ENCODE peak calls at places on chromosome 6, in four cellular contexts. One of them, this sample, is unnamed.

GRCh38 chr6:79705456-79705995 is 74.4 kb downstream of the SH3BGRL2 start:
- DNase-seq in OCI-LY7: no peak
- DNase-seq in AG09319: no peak
- DNase-seq in body of pancreas: no peak
- DNase-seq in this sample: no peak

GRCh38 chr6:135424385-135424784 is 73.2 kb downstream of the AHI1 start:
- DNase-seq in OCI-LY7: no peak
- DNase-seq in AG09319: no peak
- DNase-seq in body of pancreas: no peak
- DNase-seq in this sample: no peak

GRCh38 chr6:168089186-168090063 is 10.4 kb upstream of the FRMD1 start:
- DNase-seq in OCI-LY7: no peak
- DNase-seq in AG09319: no peak
- DNase-seq in body of pancreas: no peak
- DNase-seq in this sample: no peak

GRCh38 chr6:37698264-37699137 is 818 bp upstream of the MDGA1 start:
- DNase-seq in OCI-LY7: peak
- DNase-seq in AG09319: no peak
- DNase-seq in body of pancreas: peak
- DNase-seq in this sample: no peak

GRCh38 chr6:157571995-157572394 is 191.0 kb downstream of the ZDHHC14 start:
- DNase-seq in OCI-LY7: peak
- DNase-seq in AG09319: no peak
- DNase-seq in body of pancreas: no peak
- DNase-seq in this sample: peak

GRCh38 chr6:105429676-105430075 is 26.8 kb upstream of the PREP start:
- DNase-seq in OCI-LY7: no peak
- DNase-seq in AG09319: peak
- DNase-seq in body of pancreas: no peak
- DNase-seq in this sample: no peak

GRCh38 chr6:110482774-110483400 is 6.5 kb upstream of the SLC22A16 start:
- DNase-seq in OCI-LY7: no peak
- DNase-seq in AG09319: no peak
- DNase-seq in body of pancreas: no peak
- DNase-seq in this sample: no peak

GRCh38 chr6:38638941-38639497 is 710 bp downstream of the BTBD9 start:
- DNase-seq in OCI-LY7: peak
- DNase-seq in AG09319: peak
- DNase-seq in body of pancreas: peak
- DNase-seq in this sample: peak

GRCh38 chr6:159149641-159150040 is 19.6 kb upstream of the FNDC1 start:
- DNase-seq in OCI-LY7: no peak
- DNase-seq in AG09319: no peak
- DNase-seq in body of pancreas: no peak
- DNase-seq in this sample: no peak

GRCh38 chr6:43990627-43991619 is 136.3 kb downstream of the MRPL14 start:
- DNase-seq in OCI-LY7: no peak
- DNase-seq in AG09319: no peak
- DNase-seq in body of pancreas: peak
- DNase-seq in this sample: no peak

GRCh38 chr6:15665237-15665636 is 2.4 kb upstream of the DTNBP1 start:
- DNase-seq in OCI-LY7: no peak
- DNase-seq in AG09319: no peak
- DNase-seq in body of pancreas: no peak
- DNase-seq in this sample: no peak

GRCh38 chr6:2432258-2432657 is 186.9 kb upstream of the GMDS start:
- DNase-seq in OCI-LY7: no peak
- DNase-seq in AG09319: peak
- DNase-seq in body of pancreas: no peak
- DNase-seq in this sample: no peak

GRCh38 chr6:20377623-20378265 is 23.9 kb upstream of the E2F3 start:
- DNase-seq in OCI-LY7: peak
- DNase-seq in AG09319: peak
- DNase-seq in body of pancreas: no peak
- DNase-seq in this sample: no peak

GRCh38 chr6:36823421-36824096 is 15.7 kb downstream of the CPNE5 start:
- DNase-seq in OCI-LY7: no peak
- DNase-seq in AG09319: no peak
- DNase-seq in body of pancreas: no peak
- DNase-seq in this sample: no peak

GRCh38 chr6:17353440-17354175 is 39.8 kb upstream of the CAP2 start:
- DNase-seq in OCI-LY7: no peak
- DNase-seq in AG09319: no peak
- DNase-seq in body of pancreas: no peak
- DNase-seq in this sample: no peak

GRCh38 chr6:144405173-144405572 is 120.0 kb downstream of the UTRN start:
- DNase-seq in OCI-LY7: no peak
- DNase-seq in AG09319: no peak
- DNase-seq in body of pancreas: no peak
- DNase-seq in this sample: no peak

GRCh38 chr6:11277275-11278206 is 45.1 kb upstream of the NEDD9 start:
- DNase-seq in OCI-LY7: no peak
- DNase-seq in AG09319: no peak
- DNase-seq in body of pancreas: no peak
- DNase-seq in this sample: no peak

GRCh38 chr6:112225691-112226090 is 28.7 kb downstream of the LAMA4 start:
- DNase-seq in OCI-LY7: no peak
- DNase-seq in AG09319: peak
- DNase-seq in body of pancreas: no peak
- DNase-seq in this sample: no peak

GRCh38 chr6:160750276-160750689 is 48.2 kb downstream of the PLG start:
- DNase-seq in OCI-LY7: peak
- DNase-seq in AG09319: no peak
- DNase-seq in body of pancreas: no peak
- DNase-seq in this sample: no peak

GRCh38 chr6:134173007-134173690 is 120.7 kb upstream of the SLC2A12 start:
- DNase-seq in OCI-LY7: no peak
- DNase-seq in AG09319: no peak
- DNase-seq in body of pancreas: no peak
- DNase-seq in this sample: no peak

GRCh38 chr6:21665101-21665435 is 71.5 kb downstream of the SOX4 start:
- DNase-seq in OCI-LY7: no peak
- DNase-seq in AG09319: no peak
- DNase-seq in body of pancreas: no peak
- DNase-seq in this sample: no peak

GRCh38 chr6:168150551-168151444 is 71.8 kb upstream of the FRMD1 start:
- DNase-seq in OCI-LY7: no peak
- DNase-seq in AG09319: no peak
- DNase-seq in body of pancreas: peak
- DNase-seq in this sample: peak

GRCh38 chr6:150076196-150076893 is 7.4 kb upstream of the ULBP3 start:
- DNase-seq in OCI-LY7: peak
- DNase-seq in AG09319: no peak
- DNase-seq in body of pancreas: no peak
- DNase-seq in this sample: no peak

GRCh38 chr6:147157930-147158329 is 46.3 kb upstream of the STXBP5 start:
- DNase-seq in OCI-LY7: no peak
- DNase-seq in AG09319: no peak
- DNase-seq in body of pancreas: no peak
- DNase-seq in this sample: no peak

GRCh38 chr6:72521684-72522083 is 100.2 kb upstream of the KCNQ5 start:
- DNase-seq in OCI-LY7: no peak
- DNase-seq in AG09319: no peak
- DNase-seq in body of pancreas: no peak
- DNase-seq in this sample: no peak

GRCh38 chr6:155495011-155495768 is 39.6 kb upstream of the NOX3 start:
- DNase-seq in OCI-LY7: peak
- DNase-seq in AG09319: peak
- DNase-seq in body of pancreas: peak
- DNase-seq in this sample: no peak

GRCh38 chr6:151763303-151763702 is 44.2 kb upstream of the ESR1 start:
- DNase-seq in OCI-LY7: no peak
- DNase-seq in AG09319: no peak
- DNase-seq in body of pancreas: no peak
- DNase-seq in this sample: no peak

GRCh38 chr6:28104392-28105250 is 19.8 kb upstream of the ZSCAN16 start:
- DNase-seq in OCI-LY7: peak
- DNase-seq in AG09319: peak
- DNase-seq in body of pancreas: peak
- DNase-seq in this sample: peak

GRCh38 chr6:7151381-7151780 is 43.6 kb downstream of the RREB1 start:
- DNase-seq in OCI-LY7: no peak
- DNase-seq in AG09319: no peak
- DNase-seq in body of pancreas: no peak
- DNase-seq in this sample: peak

GRCh38 chr6:166417285-166417691 is 34.5 kb upstream of the MPC1 start:
- DNase-seq in OCI-LY7: no peak
- DNase-seq in AG09319: no peak
- DNase-seq in body of pancreas: no peak
- DNase-seq in this sample: no peak

GRCh38 chr6:27472182-27472616 is 706 bp downstream of the ZNF184 start:
- DNase-seq in OCI-LY7: peak
- DNase-seq in AG09319: no peak
- DNase-seq in body of pancreas: peak
- DNase-seq in this sample: no peak

GRCh38 chr6:3343089-3343901 is 84.5 kb downstream of the PSMG4 start:
- DNase-seq in OCI-LY7: no peak
- DNase-seq in AG09319: no peak
- DNase-seq in body of pancreas: no peak
- DNase-seq in this sample: no peak

GRCh38 chr6:162708971-162709370 is 18.6 kb downstream of the PRKN start:
- DNase-seq in OCI-LY7: no peak
- DNase-seq in AG09319: no peak
- DNase-seq in body of pancreas: no peak
- DNase-seq in this sample: no peak

GRCh38 chr6:44234101-44235090 is 11.0 kb downstream of the SLC29A1 start:
- DNase-seq in OCI-LY7: peak
- DNase-seq in AG09319: no peak
- DNase-seq in body of pancreas: peak
- DNase-seq in this sample: no peak

GRCh38 chr6:111832833-111833418 is 40.3 kb downstream of the FYN start:
- DNase-seq in OCI-LY7: no peak
- DNase-seq in AG09319: no peak
- DNase-seq in body of pancreas: no peak
- DNase-seq in this sample: no peak

GRCh38 chr6:12289655-12290489 is at the start of gene EDN1:
- DNase-seq in OCI-LY7: peak
- DNase-seq in AG09319: peak
- DNase-seq in body of pancreas: peak
- DNase-seq in this sample: peak

GRCh38 chr6:12290490-12290820 is 294 bp downstream of the EDN1 start:
- DNase-seq in OCI-LY7: no peak
- DNase-seq in AG09319: no peak
- DNase-seq in body of pancreas: no peak
- DNase-seq in this sample: no peak

GRCh38 chr6:12293234-12293930 is 3.2 kb downstream of the EDN1 start:
- DNase-seq in OCI-LY7: no peak
- DNase-seq in AG09319: no peak
- DNase-seq in body of pancreas: no peak
- DNase-seq in this sample: no peak

GRCh38 chr6:12291083-12291784 is 1.1 kb downstream of the EDN1 start:
- DNase-seq in OCI-LY7: no peak
- DNase-seq in AG09319: no peak
- DNase-seq in body of pancreas: no peak
- DNase-seq in this sample: no peak

DNA sequence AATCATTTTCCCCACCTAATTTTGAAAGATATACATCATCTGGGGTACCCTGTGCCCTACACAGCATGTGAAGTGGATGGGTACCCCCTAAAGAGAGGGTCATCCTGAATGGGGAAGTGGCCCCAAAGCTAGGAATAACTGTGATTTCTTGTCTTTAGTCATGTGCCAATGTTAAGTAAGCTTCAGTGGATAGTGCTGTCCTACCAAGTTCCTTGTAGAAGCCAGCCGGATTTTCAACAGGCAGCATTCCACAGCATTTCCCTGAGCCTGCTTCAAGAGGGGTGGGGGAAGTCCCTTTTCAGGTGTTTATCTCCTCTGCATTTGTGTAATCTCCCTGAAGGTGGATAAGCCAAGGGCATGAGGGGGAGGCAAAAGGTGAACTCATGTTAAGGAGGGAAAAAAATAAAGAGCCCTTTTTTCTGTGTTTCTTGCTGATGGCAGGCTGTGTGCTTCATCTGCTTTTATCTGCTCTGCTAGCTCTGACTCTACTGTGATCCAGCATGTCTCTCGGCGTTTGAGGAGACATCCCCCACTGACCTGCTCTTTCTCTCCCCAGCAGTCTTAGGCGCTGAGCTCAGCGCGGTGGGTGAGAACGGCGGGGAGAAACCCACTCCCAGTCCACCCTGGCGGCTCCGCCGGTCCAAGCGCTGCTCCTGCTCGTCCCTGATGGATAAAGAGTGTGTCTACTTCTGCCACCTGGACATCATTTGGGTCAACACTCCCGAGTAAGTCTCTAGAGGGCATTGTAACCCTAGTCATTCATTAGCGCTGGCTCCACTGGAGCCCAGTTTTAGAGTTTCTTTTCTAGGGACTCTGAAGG is 1.8 kb downstream of the EDN1 start:
- DNase-seq in OCI-LY7: no peak
- DNase-seq in AG09319: no peak
- DNase-seq in body of pancreas: peak
- DNase-seq in this sample: no peak
- TF ChIP-seq CTCF in OCI-LY7: no peak
- TF ChIP-seq CTCF in AG09319: peak
- TF ChIP-seq CTCF in body of pancreas: peak
- TF ChIP-seq CTCF in this sample: peak

GRCh38 chr6:41092421-41093140 is 19.8 kb downstream of the NFYA start:
- DNase-seq in OCI-LY7: peak
- DNase-seq in AG09319: no peak
- DNase-seq in body of pancreas: no peak
- DNase-seq in this sample: no peak
- TF ChIP-seq CTCF in OCI-LY7: peak
- TF ChIP-seq CTCF in AG09319: peak
- TF ChIP-seq CTCF in body of pancreas: no peak
- TF ChIP-seq CTCF in this sample: peak

GRCh38 chr6:119720160-119720559 is 370.6 kb upstream of the MAN1A1 start:
- DNase-seq in OCI-LY7: peak
- DNase-seq in AG09319: no peak
- DNase-seq in body of pancreas: no peak
- DNase-seq in this sample: no peak
- TF ChIP-seq CTCF in OCI-LY7: peak
- TF ChIP-seq CTCF in AG09319: peak
- TF ChIP-seq CTCF in body of pancreas: no peak
- TF ChIP-seq CTCF in this sample: no peak

DNA sequence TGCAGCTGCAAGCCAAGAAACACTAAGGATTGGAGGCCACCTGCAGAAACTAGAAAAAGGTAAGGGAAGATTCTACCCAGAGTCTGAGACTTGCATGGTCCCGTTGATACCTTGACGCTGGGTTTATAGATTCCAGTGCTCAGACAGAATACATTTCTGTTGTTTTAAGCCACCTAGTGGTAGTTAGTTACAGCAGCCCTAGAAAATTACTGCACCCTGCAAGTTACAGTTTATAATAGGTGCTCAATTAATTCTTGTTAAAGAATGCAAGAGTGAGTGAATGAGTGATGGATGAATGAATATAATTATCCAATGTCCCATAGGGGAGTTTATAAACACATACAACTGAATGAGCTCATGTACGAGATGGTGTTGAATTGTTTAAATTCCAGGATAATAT is 453.1 kb upstream of the SLC35B3 start:
- DNase-seq in OCI-LY7: peak
- DNase-seq in AG09319: no peak
- DNase-seq in body of pancreas: no peak
- DNase-seq in this sample: no peak
- TF ChIP-seq CTCF in OCI-LY7: peak
- TF ChIP-seq CTCF in AG09319: peak
- TF ChIP-seq CTCF in body of pancreas: no peak
- TF ChIP-seq CTCF in this sample: peak

This sample was measured in osteocyte.